ENCODE peak calls at places on chromosomes 7 and 10, in six cellular contexts. I, X, N, A, J and P are unnamed samples.

GRCh38 chr7:139426258-139427028 is 57.0 kb downstream of the KLRG2 start:
- DNase-seq in X (no peak), A (no peak), N (no peak), J (no peak), I (no peak), P (no peak)

GRCh38 chr10:26840938-26841732 is 19.6 kb downstream of the ABI1 start:
- DNase-seq in A (no peak), J (no peak), N (peak; percentile 15), X (no peak), I (no peak), P (no peak)

GRCh38 chr7:130721486-130722277 is 12.3 kb downstream of the KLF14 start:
- DNase-seq in I (peak; percentile 87), J (peak; percentile 72), X (peak; percentile 51), N (peak; percentile 89), A (peak; percentile 92), P (peak; percentile 36)

GRCh38 chr10:30980951-30981616 is 50.6 kb downstream of the ZNF438 start:
- DNase-seq in X (peak; percentile 78), J (peak; percentile 91), I (no peak), N (peak; percentile 86), A (no peak), P (peak; percentile 85)

GRCh38 chr10:127018298-127018650 is 113.0 kb downstream of the DOCK1 start:
- DNase-seq in X (no peak), I (no peak), J (no peak), N (no peak), A (no peak), P (no peak)

GRCh38 chr10:52923520-52923919 is 150.9 kb upstream of the MBL2 start:
- DNase-seq in I (no peak), J (no peak), X (no peak), N (no peak), A (peak; percentile 64), P (no peak)

GRCh38 chr10:78779339-78779955 is 289.3 kb upstream of the ZMIZ1 start:
- DNase-seq in J (no peak), A (peak; percentile 30), N (peak; percentile 6), I (no peak), X (no peak), P (no peak)

GRCh38 chr10:113304726-113305125 is 248.1 kb upstream of the HABP2 start:
- DNase-seq in X (no peak), N (no peak), A (no peak), I (no peak), J (no peak), P (no peak)

GRCh38 chr7:85890244-85890811 is 703.5 kb upstream of the SEMA3D start:
- DNase-seq in A (no peak), N (peak; percentile 43), J (no peak), X (no peak), I (peak; percentile 46), P (no peak)

GRCh38 chr7:152899004-152899403 is 139.5 kb downstream of the ACTR3B start:
- DNase-seq in J (no peak), N (no peak), I (no peak), X (no peak), A (no peak), P (no peak)

GRCh38 chr10:133378251-133379096 is 588 bp upstream of the PAOX start:
- DNase-seq in N (peak; percentile 59), J (peak; percentile 81), X (peak; percentile 75), I (peak; percentile 86), A (peak; percentile 83), P (peak; percentile 44)

GRCh38 chr10:119131512-119132240 is 27.8 kb downstream of the DENND10 start:
- DNase-seq in X (no peak), N (peak; percentile 76), A (no peak), J (peak; percentile 63), I (no peak), P (no peak)

GRCh38 chr7:130364446-130364845 is 15.8 kb upstream of the CPA1 start:
- DNase-seq in I (no peak), N (no peak), A (no peak), J (peak; percentile 56), X (no peak), P (no peak)

GRCh38 chr7:93574646-93575554 is at the start of gene CALCR:
- DNase-seq in N (no peak), X (no peak), I (peak; percentile 23), A (peak; percentile 86), J (no peak), P (no peak)

GRCh38 chr7:117155694-117156093 is 167.2 kb downstream of the WNT2 start:
- DNase-seq in A (no peak), J (no peak), N (no peak), I (no peak), X (no peak), P (no peak)

GRCh38 chr10:43304687-43305333 is 37.9 kb upstream of the RASGEF1A start:
- DNase-seq in J (peak; percentile 87), A (peak; percentile 87), I (peak; percentile 83), N (peak; percentile 75), X (peak; percentile 80), P (peak; percentile 57)

GRCh38 chr7:120272261-120272895 is 597 bp upstream of the KCND2 start:
- DNase-seq in A (peak; percentile 74), J (no peak), X (no peak), N (peak; percentile 76), I (peak; percentile 67), P (no peak)

GRCh38 chr10:43623351-43623750 is 17.1 kb downstream of the ZNF485 start:
- DNase-seq in N (peak; percentile 14), I (no peak), A (no peak), J (no peak), X (no peak), P (no peak)

GRCh38 chr10:121539757-121540156 is 58.5 kb downstream of the FGFR2 start:
- DNase-seq in X (no peak), I (no peak), N (no peak), J (no peak), A (no peak), P (no peak)

GRCh38 chr10:62437696-62438095 is 63.5 kb downstream of the ZNF365 start:
- DNase-seq in A (no peak), J (no peak), I (peak; percentile 78), N (peak; percentile 82), X (no peak), P (peak; percentile 22)

GRCh38 chr7:158860394-158860793 is 4.0 kb downstream of the DYNC2I1 start:
- DNase-seq in A (no peak), I (no peak), J (no peak), X (no peak), N (no peak), P (no peak)

GRCh38 chr10:109892087-109892486 is 31.2 kb downstream of the XPNPEP1 start:
- DNase-seq in A (no peak), X (peak; percentile 38), N (no peak), I (no peak), J (no peak), P (no peak)
- H3K4me1 ChIP-seq in A (peaks cover 17% of the 10 kb centered on the region), X (peaks cover 74% of the 10 kb centered on the region), N (peaks cover 27% of the 10 kb centered on the region), I (peaks cover 6% of the 10 kb centered on the region), J (peaks cover 35% of the 10 kb centered on the region), P (peaks cover 13% of the 10 kb centered on the region)

DNA sequence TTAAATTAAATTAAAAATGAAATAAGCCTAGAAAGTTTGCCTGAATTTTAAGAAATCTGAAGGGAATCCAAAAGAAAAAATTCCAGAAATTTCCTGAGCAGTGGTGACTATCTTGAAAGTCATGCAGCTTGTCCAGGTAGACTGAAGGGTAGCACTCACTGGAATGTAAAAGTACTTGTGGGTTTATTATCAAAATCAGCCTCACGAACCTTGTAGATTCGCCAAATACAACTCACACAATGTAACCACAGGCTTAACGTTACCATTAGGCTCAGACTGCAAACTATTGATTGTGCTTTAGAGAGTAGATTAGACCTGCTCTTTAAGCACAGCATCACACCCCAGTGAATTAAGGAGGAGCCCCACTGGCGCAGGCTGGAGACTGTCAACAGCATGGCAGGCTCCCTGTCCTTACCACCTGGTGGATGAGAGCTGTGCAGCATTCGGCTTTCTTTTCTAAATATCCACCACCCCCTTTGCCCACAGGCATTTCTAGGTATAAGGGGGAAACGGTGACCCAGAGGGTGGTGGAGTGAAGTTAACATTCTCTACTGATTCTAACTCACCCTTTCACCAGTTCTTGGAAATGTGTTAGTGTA is 56.7 kb downstream of the GSDME start:
- DNase-seq in I (no peak), N (peak; percentile 28), A (no peak), X (no peak), J (no peak), P (no peak)
- H3K4me1 ChIP-seq in I (peaks cover 20% of the 10 kb centered on the region), N (peaks cover 43% of the 10 kb centered on the region), A (peaks cover 25% of the 10 kb centered on the region), X (peaks cover 21% of the 10 kb centered on the region), J (peaks cover 39% of the 10 kb centered on the region), P (no peaks in the 10 kb centered on the region)

GRCh38 chr7:15932318-15932717 is 245.8 kb upstream of the MEOX2 start:
- DNase-seq in J (no peak), A (no peak), N (no peak), I (no peak), X (no peak), P (no peak)
- H3K4me1 ChIP-seq in J (peaks cover 37% of the 10 kb centered on the region), A (no peaks in the 10 kb centered on the region), N (no peaks in the 10 kb centered on the region), I (peaks cover 5% of the 10 kb centered on the region), X (no peaks in the 10 kb centered on the region), P (no peaks in the 10 kb centered on the region)

DNA sequence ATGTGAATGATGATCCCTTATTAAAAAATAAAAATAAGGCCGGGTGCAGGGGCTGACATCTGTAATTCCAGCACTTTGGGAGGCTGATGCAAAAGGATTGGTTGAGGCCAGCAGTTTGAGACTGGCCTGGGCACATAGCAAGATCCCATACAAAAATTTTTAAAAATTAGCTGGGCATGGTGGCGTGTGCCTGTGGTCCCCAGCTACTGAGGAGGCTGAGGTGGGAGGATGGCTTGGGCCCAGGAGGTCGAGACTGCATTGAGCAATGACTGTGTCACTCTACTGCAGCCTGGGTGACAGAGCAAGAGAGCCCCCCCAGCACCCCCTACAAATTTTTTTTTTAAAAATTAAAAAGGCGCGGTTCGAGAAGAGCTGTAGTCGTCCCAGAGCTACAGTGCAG is 1.2 kb upstream of the BRI3 start:
- DNase-seq in N (no peak), A (no peak), X (no peak), J (no peak), I (no peak), P (no peak)
- H3K4me1 ChIP-seq in N (peaks cover 7% of the 10 kb centered on the region), A (no peaks in the 10 kb centered on the region), X (peaks cover 88% of the 10 kb centered on the region), J (peaks cover 54% of the 10 kb centered on the region), I (peaks cover 40% of the 10 kb centered on the region), P (peaks cover 15% of the 10 kb centered on the region)

GRCh38 chr7:142439739-142440138 is 181.9 kb upstream of the PRSS58 start:
- DNase-seq in N (no peak), X (no peak), A (no peak), I (no peak), J (no peak), P (no peak)
- H3K4me1 ChIP-seq in N (no peaks in the 10 kb centered on the region), X (peaks cover 12% of the 10 kb centered on the region), A (no peaks in the 10 kb centered on the region), I (no peaks in the 10 kb centered on the region), J (no peaks in the 10 kb centered on the region), P (no peaks in the 10 kb centered on the region)

GRCh38 chr10:83518779-83519178 is 620.5 kb upstream of the GHITM start:
- DNase-seq in N (no peak), I (no peak), J (no peak), A (no peak), X (no peak), P (no peak)
- H3K4me1 ChIP-seq in N (no peaks in the 10 kb centered on the region), I (no peaks in the 10 kb centered on the region), J (peaks cover 12% of the 10 kb centered on the region), A (no peaks in the 10 kb centered on the region), X (no peaks in the 10 kb centered on the region), P (no peaks in the 10 kb centered on the region)

GRCh38 chr10:99850041-99850766 is 67.8 kb downstream of the ABCC2 start:
- DNase-seq in J (no peak), N (no peak), I (no peak), A (peak; percentile 60), X (no peak), P (no peak)

GRCh38 chr10:99850767-99851127 is 68.3 kb downstream of the ABCC2 start:
- DNase-seq in I (no peak), X (no peak), J (no peak), A (no peak), N (no peak), P (no peak)

GRCh38 chr10:99851825-99852224 is 69.4 kb downstream of the ABCC2 start:
- DNase-seq in X (no peak), N (no peak), A (no peak), J (no peak), I (no peak), P (no peak)

GRCh38 chr10:99849525-99849924 is 67.1 kb downstream of the ABCC2 start:
- DNase-seq in I (peak; percentile 53), J (no peak), X (no peak), N (no peak), A (no peak), P (no peak)

GRCh38 chr10:99849057-99849456 is 66.6 kb downstream of the ABCC2 start:
- DNase-seq in J (no peak), X (no peak), A (no peak), N (no peak), I (no peak), P (no peak)
- H3K4me1 ChIP-seq in J (peaks cover 5% of the 10 kb centered on the region), X (peaks cover 23% of the 10 kb centered on the region), A (peaks cover 4% of the 10 kb centered on the region), N (no peaks in the 10 kb centered on the region), I (peaks cover 3% of the 10 kb centered on the region), P (no peaks in the 10 kb centered on the region)